ENCODE peak calls at places on chromosomes 11 and 22, in five cellular contexts. U, N, D, V and X are unnamed samples.

GRCh38 chr11:70204466-70204799 is 1.3 kb downstream of the FADD start:
- DNase-seq in V (no peak), D (no peak), N (no peak), U (peak), X (no peak)

GRCh38 chr11:19646308-19646707 is 66.3 kb upstream of the NAV2 start:
- DNase-seq in D (no peak), U (no peak), V (no peak), N (no peak), X (no peak)

GRCh38 chr11:59222464-59223065 is 9.8 kb upstream of the MPEG1 start:
- DNase-seq in N (no peak), D (no peak), V (no peak), U (no peak), X (no peak)

GRCh38 chr11:35083181-35084061 is 55.5 kb upstream of the CD44 start:
- DNase-seq in N (peak), U (peak), V (peak), D (peak), X (no peak)

GRCh38 chr11:58060535-58060934 is 29.8 kb downstream of the OR6Q1 start:
- DNase-seq in U (no peak), N (no peak), D (no peak), V (no peak), X (no peak)

GRCh38 chr11:12159351-12160099 is 49.1 kb downstream of the MICAL2 start:
- DNase-seq in U (no peak), D (no peak), N (no peak), V (peak), X (no peak)

GRCh38 chr22:41057076-41057475 is 35.3 kb upstream of the EP300 start:
- DNase-seq in U (no peak), N (no peak), V (no peak), D (no peak), X (peak)

GRCh38 chr11:12198261-12198925 is 88.0 kb downstream of the MICAL2 start:
- DNase-seq in U (no peak), V (no peak), N (no peak), D (no peak), X (no peak)

GRCh38 chr11:72589802-72590761 is 84.1 kb downstream of the PDE2A start:
- DNase-seq in D (peak), N (peak), V (no peak), U (no peak), X (peak)

GRCh38 chr11:64744544-64745218 is 739 bp upstream of the RASGRP2 start:
- DNase-seq in N (no peak), D (no peak), U (no peak), V (no peak), X (no peak)

GRCh38 chr11:34977039-34977906 is 60.9 kb downstream of the PDHX start:
- DNase-seq in D (no peak), N (no peak), U (peak), V (peak), X (no peak)

GRCh38 chr11:71284525-71285092 is 32.2 kb upstream of the SHANK2 start:
- DNase-seq in V (no peak), N (no peak), D (no peak), U (no peak), X (no peak)

GRCh38 chr22:46576556-46577351 is 39.3 kb upstream of the CELSR1 start:
- DNase-seq in D (peak), U (peak), N (peak), V (no peak), X (peak)

GRCh38 chr11:64351136-64351631 is 7.8 kb upstream of the RPS6KA4 start:
- DNase-seq in V (no peak), N (no peak), D (no peak), U (no peak), X (no peak)

GRCh38 chr22:19037282-19038163 is 84.7 kb downstream of the DGCR2 start:
- DNase-seq in D (no peak), U (no peak), V (no peak), N (no peak), X (peak)

GRCh38 chr11:66524304-66525040 is 14.0 kb downstream of the BBS1 start:
- DNase-seq in N (no peak), U (no peak), D (no peak), V (no peak), X (no peak)

GRCh38 chr11:12207384-12208150 is 97.2 kb downstream of the MICAL2 start:
- DNase-seq in U (no peak), V (peak), N (no peak), D (no peak), X (no peak)

GRCh38 chr11:3609416-3610265 is 32.2 kb downstream of the ART5 start:
- DNase-seq in D (no peak), U (peak), V (no peak), N (no peak), X (no peak)

GRCh38 chr11:113771964-113772363 is 1.5 kb downstream of the ZW10 start:
- DNase-seq in N (no peak), U (no peak), D (no peak), V (no peak), X (no peak)

GRCh38 chr11:3867209-3868071 is 12.0 kb downstream of the STIM1 start:
- DNase-seq in N (no peak), U (no peak), V (no peak), D (peak), X (no peak)

GRCh38 chr22:42167066-42167465 is 36.5 kb upstream of the CYP2D6 start:
- DNase-seq in U (no peak), D (no peak), N (no peak), V (no peak), X (no peak)

GRCh38 chr11:128908391-128909246 is 17.5 kb downstream of the KCNJ5 start:
- DNase-seq in U (peak), N (no peak), D (peak), V (peak), X (peak)

GRCh38 chr22:42376721-42377177 is 55.5 kb downstream of the NFAM1 start:
- DNase-seq in N (no peak), U (no peak), D (peak), V (no peak), X (peak)

GRCh38 chr11:110000045-110000502 is 93.1 kb upstream of the ZC3H12C start:
- DNase-seq in N (no peak), D (no peak), V (peak), U (peak), X (no peak)
- H3K27ac ChIP-seq in N (no peak), D (no peak), V (no peak), U (no peak), X (no peak)

GRCh38 chr11:61897387-61898246 is 6.3 kb upstream of the FADS3 start:
- DNase-seq in D (peak), V (no peak), U (peak), N (peak), X (peak)

GRCh38 chr11:61901353-61901858 is 10.1 kb upstream of the FADS3 start:
- DNase-seq in U (no peak), N (no peak), D (no peak), V (no peak), X (no peak)

GRCh38 chr11:61898247-61898582 is 6.9 kb upstream of the FADS3 start:
- DNase-seq in V (no peak), N (no peak), D (no peak), U (no peak), X (no peak)

GRCh38 chr11:61900251-61900650 is 8.9 kb upstream of the FADS3 start:
- DNase-seq in U (no peak), D (no peak), N (no peak), V (no peak), X (no peak)

GRCh38 chr11:61899146-61899841 is 7.9 kb upstream of the FADS3 start:
- DNase-seq in N (peak), U (peak), D (peak), V (no peak), X (peak)
- H3K27ac ChIP-seq in N (no peak), U (peak), D (peak), V (no peak), X (no peak)

GRCh38 chr22:49543876-49544275 is 283.8 kb downstream of the BRD1 start:
- DNase-seq in N (no peak), D (no peak), V (no peak), U (no peak), X (peak)

GRCh38 chr22:49546811-49547585 is 280.7 kb downstream of the BRD1 start:
- DNase-seq in D (no peak), N (no peak), U (no peak), V (no peak), X (peak)

GRCh38 chr22:49544286-49544685 is 283.4 kb downstream of the BRD1 start:
- DNase-seq in V (no peak), N (no peak), U (no peak), D (no peak), X (peak)

GRCh38 chr22:49547751-49548239 is 279.9 kb downstream of the BRD1 start:
- DNase-seq in N (no peak), D (no peak), U (no peak), V (no peak), X (peak)

DNA sequence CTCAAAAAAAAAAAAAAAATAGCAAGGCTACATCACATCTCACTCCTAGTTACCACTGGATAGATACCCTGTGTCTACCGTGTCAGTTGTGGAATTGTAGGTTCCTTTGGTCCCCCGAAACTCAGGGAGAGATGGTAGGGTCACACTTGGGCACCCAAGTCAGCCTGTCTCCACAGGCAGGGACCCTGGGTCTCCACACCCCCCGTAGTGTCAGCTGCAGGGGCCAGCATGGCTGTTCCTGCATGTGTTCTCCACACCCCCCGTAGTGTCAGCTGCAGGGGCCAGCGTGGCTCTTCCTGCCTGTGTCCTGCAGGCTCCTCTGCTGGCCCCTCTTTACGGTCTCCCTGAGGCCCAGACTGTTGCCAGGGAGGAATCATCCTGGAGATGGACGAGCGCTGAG is 282.1 kb downstream of the BRD1 start:
- DNase-seq in N (no peak), D (no peak), V (no peak), U (no peak), X (peak)
- H3K27ac ChIP-seq in N (no peak), D (no peak), V (no peak), U (no peak), X (no peak)

GRCh38 chr11:46350695-46351094 is 3.4 kb downstream of the DGKZ start:
- DNase-seq in D (no peak), V (no peak), U (no peak), N (no peak), X (no peak)

GRCh38 chr11:46347637-46348311 is 511 bp downstream of the DGKZ start:
- DNase-seq in U (no peak), N (no peak), D (no peak), V (no peak), X (peak)

GRCh38 chr11:46346886-46347636 is at the start of gene DGKZ:
- DNase-seq in V (no peak), U (peak), N (peak), D (peak), X (peak)

GRCh38 chr11:46348986-46349401 is 1.7 kb downstream of the DGKZ start:
- DNase-seq in D (no peak), V (no peak), N (no peak), U (no peak), X (no peak)

GRCh38 chr11:46348566-46348981 is 1.3 kb downstream of the DGKZ start:
- DNase-seq in N (no peak), V (no peak), U (no peak), D (no peak), X (no peak)
- H3K27ac ChIP-seq in N (peak), V (no peak), U (peak), D (peak), X (peak)

DNA sequence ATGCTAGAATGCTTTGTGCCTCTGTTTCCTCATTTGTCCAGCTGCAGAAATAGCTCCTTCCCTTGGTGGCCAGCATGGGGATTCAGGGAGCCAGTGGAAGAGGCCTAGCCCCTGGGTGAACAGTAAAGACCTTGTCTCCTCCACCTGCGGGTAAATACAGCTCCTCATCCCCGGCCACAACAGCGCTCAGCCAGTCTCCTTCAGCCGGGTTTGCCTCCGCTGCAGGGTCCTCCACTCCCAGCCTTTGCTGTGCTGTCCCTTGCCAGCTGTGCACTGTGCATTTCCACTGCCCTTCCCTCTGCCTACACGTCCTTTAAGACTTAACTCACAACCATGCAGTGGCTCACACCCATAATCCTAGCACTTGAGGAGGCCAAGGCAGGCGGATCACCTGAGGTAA is 1.5 kb upstream of the CDC42EP1 start:
- DNase-seq in D (no peak), U (no peak), V (no peak), N (no peak), X (no peak)
- H3K27ac ChIP-seq in D (peak), U (peak), V (no peak), N (no peak), X (peak)

DNA sequence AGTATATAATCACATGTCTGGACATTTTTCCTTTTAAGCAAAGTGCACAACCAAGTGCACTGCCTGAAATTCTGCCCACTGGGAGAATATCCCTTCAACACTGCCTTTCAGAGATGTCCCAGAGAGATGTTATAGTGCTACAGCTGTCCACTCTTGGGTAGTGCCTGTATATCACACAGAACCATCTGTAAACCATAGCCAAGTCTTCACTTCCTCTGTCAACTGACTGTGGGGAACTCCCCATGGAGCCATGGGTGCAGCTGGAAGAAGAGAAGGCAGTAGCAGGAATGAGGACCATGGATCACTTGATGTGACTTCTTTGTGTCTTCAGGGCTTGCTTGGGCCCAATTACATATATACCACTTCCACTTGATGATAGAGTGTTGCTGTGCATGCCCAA is 44.6 kb upstream of the LIN7C start:
- DNase-seq in D (no peak), V (no peak), N (no peak), U (no peak), X (no peak)
- H3K27ac ChIP-seq in D (no peak), V (no peak), N (no peak), U (no peak), X (no peak)

DNA sequence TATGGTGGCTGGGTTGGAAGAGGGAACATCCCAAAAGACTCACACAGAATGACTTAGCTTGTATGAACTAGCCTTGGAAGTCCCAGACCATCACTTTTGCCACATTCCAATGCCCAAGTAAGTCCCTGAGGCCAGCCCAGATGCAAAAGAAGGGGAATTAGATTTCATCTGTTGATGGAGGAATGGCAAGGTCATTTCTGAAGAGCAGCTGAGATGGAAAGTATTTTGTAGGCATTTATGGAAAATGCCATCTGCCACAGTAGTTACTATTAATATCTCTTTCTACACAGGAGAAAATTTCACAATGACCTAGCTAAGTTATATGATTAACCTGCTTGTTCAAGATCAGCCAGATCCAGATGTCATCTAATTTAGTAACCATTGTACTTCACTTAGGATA is 58.8 kb downstream of the ENDOD1 start:
- DNase-seq in N (no peak), V (no peak), U (no peak), D (no peak), X (no peak)
- H3K27ac ChIP-seq in N (no peak), V (no peak), U (peak), D (peak), X (no peak)

DNA sequence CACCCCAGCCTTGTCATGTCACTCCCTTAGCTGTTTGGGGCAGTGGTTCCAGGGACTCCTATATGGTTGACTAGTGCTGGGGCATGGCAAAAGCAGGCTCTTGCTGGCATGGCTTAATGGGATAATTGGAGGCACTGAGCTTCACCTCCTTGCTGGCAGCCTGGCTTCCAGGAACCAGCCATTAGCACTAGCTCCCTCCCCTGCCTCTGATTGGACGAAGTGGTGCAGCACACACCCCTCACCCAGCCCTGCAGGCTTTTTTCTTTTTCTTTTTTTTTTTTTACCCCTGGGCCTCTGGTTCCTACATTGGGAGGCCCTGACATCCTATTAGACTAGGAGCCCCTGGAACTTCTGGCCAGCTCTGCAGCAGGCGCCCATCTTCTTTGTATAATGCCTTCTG is 18.6 kb downstream of the PHLDB1 start:
- DNase-seq in V (no peak), U (no peak), D (no peak), N (no peak), X (peak)
- H3K27ac ChIP-seq in V (no peak), U (peak), D (peak), N (no peak), X (no peak)

GRCh38 chr11:83006877-83007330 is 64.8 kb downstream of the RAB30 start:
- DNase-seq in N (no peak), U (no peak), D (no peak), V (no peak), X (no peak)
- H3K27ac ChIP-seq in N (no peak), U (no peak), D (peak), V (no peak), X (no peak)